ENCODE peak calls at places on chromosomes 6 and 20, in four cellular contexts. O is CD4-positive, CD25-positive, alpha-beta regulatory T cell; Z is sigmoid colon; J is left ventricle myocardium inferior. A is an unnamed sample.
A peak's percentile ranks its signal among the peaks of the same experiment; 100 is the strongest.

GRCh38 chr20:47440857-47441773 is 60.6 kb upstream of the NCOA3 start:
- DNase-seq in O (no peak), Z (no peak), J (no peak), A (no peak)

GRCh38 chr6:16130437-16130891 is 1.6 kb downstream of the MYLIP start:
- DNase-seq in O (no peak), Z (no peak), J (no peak), A (no peak)

GRCh38 chr20:24402234-24402633 is 67.2 kb upstream of the SYNDIG1 start:
- DNase-seq in O (no peak), Z (no peak), J (no peak), A (no peak)

GRCh38 chr6:48973486-48973885 is 489.6 kb downstream of the MMUT start:
- DNase-seq in O (no peak), Z (no peak), J (no peak), A (no peak)

GRCh38 chr6:35357671-35358070 is 15.3 kb downstream of the PPARD start:
- DNase-seq in O (no peak), Z (no peak), J (no peak), A (no peak)

GRCh38 chr6:20538131-20538662 is 3.9 kb downstream of the CDKAL1 start:
- DNase-seq in O (no peak), Z (no peak), J (no peak), A (no peak)

GRCh38 chr6:74447013-74447412 is 751.0 kb downstream of the CD109 start:
- DNase-seq in O (no peak), Z (no peak), J (no peak), A (no peak)

GRCh38 chr6:33906413-33906812 is 102.6 kb upstream of the MLN start:
- DNase-seq in O (no peak), Z (no peak), J (no peak), A (no peak)

GRCh38 chr20:44460795-44461141 is 14.9 kb upstream of the TTPAL start:
- DNase-seq in O (peak; percentile 21), Z (no peak), J (no peak), A (peak; percentile 34)

GRCh38 chr6:138105446-138105845 is 1.8 kb downstream of the PERP start:
- DNase-seq in O (no peak), Z (no peak), J (no peak), A (peak; percentile 28)

GRCh38 chr6:159730277-159730676 is 3.0 kb downstream of the WTAP start:
- DNase-seq in O (no peak), Z (no peak), J (no peak), A (no peak)

DNA sequence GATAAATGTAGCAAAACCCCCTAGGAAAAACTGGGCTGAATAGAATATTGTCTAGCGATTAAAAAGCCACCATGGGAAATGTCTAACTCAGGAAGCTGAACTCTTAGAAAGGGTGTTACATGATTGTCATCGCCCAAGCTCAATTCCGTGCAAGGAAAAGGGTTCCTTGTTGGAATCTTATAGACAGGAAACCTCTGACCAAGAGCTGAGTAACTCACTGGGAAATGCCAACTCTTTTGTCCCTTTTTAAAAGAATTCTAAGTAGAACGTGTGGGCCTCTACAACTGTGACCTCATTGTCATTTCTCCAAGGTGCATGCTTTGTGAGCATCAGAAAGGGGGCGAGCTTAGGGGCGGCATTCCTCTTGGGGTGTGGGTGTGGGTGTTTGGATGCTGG is 88.1 kb downstream of the SYNJ2 start:
- DNase-seq in O (no peak), Z (no peak), J (no peak), A (no peak)
- H3K4me3 ChIP-seq in O (no peak overlapping the region), Z (no peak overlapping the region), J (no peak overlapping the region), A (no peak overlapping the region)

DNA sequence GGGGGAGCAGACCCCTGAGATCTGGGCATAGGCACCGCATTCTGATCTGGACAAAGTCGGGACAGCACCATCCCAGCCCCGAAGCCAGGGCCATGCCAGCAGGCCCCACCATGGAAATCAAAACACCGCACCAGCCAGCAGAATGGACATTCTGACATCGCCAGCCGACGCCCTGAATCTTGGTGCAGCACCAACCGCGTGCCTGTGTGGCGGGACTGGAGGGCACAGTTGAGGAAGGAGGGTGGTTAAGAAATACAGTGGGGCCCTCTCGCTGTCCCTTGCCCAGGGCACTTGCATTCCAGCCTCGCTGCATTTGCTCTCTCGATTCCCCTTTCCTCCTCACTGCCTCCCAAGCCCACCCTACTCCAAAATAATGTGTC is 2.0 kb downstream of the NNAT start:
- DNase-seq in O (no peak), Z (peak; percentile 66), J (no peak), A (no peak)
- H3K4me3 ChIP-seq in O (no peak overlapping the region), Z (peak overlapping the region; percentile 57), J (no peak overlapping the region), A (no peak overlapping the region)

GRCh38 chr6:45920819-45921511 is 94.7 kb downstream of the CLIC5 start:
- DNase-seq in O (no peak), Z (no peak), J (no peak), A (no peak)

GRCh38 chr6:45917439-45917838 is 98.2 kb downstream of the CLIC5 start:
- DNase-seq in O (no peak), Z (no peak), J (no peak), A (no peak)

GRCh38 chr6:45916692-45917091 is 99.0 kb downstream of the CLIC5 start:
- DNase-seq in O (no peak), Z (no peak), J (no peak), A (no peak)

GRCh38 chr6:45911691-45912090 is 104.0 kb downstream of the CLIC5 start:
- DNase-seq in O (no peak), Z (no peak), J (no peak), A (no peak)

GRCh38 chr6:45915776-45916348 is 99.8 kb downstream of the CLIC5 start:
- DNase-seq in O (no peak), Z (no peak), J (no peak), A (peak; percentile 80)
- H3K4me3 ChIP-seq in O (no peak overlapping the region), Z (no peak overlapping the region), J (no peak overlapping the region), A (no peak overlapping the region)

DNA sequence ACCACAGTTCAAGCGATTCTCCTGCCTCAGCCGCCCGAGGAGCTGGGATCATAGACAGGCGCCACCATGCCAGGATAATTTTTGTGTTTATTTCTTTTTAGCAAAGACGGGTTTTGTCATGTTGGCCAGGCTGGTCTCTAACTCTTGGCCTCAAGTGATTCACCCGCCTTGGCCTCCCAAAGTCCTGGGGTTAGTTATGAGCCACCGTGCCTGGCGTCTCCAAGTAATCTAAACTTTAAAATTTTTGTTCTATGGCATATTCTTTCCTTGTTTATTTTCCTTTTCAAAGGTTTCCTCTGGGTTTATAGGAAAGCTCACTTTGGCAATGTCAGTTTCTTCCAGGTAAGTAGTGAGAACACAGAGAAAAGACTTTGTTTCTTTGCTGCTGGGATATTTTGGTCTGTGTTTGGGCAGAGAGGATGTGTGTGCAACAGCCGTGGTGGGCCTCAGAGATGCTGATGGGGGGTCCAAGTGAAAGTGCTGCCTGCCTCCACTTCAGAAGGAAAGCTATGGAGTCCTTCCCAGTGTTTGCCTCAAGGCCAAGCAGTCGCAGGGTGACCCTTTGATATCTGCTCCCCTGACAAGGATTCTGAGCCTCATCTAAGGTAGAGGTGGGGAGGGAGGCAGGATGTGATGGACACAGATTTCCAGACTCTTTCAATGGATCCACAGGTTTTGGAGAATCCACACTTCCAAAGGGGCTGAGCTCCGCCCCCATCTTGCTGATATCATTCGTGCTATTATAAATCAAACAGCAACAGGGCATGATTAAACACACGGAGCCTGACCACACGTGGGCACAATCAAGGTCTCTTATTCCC is 2.3 kb downstream of the LRP11 start:
- DNase-seq in O (no peak), Z (no peak), J (no peak), A (no peak)
- H3K4me3 ChIP-seq in O (no peak overlapping the region), Z (no peak overlapping the region), J (peak overlapping the region; percentile 86), A (no peak overlapping the region)